ENCODE peak calls at places on chromosomes 3 and 15, in nine cellular contexts. One of them, this sample, is unnamed.

GRCh38 chr3:134373942-134374790 is at the start of gene AMOTL2:
- DNase-seq in HTR-8/SVneo: peak; percentile 91
- DNase-seq in retina: peak; percentile 94
- DNase-seq in transverse colon: peak; percentile 83
- DNase-seq in T-helper 17 cell: no peak
- DNase-seq in activated T-cell treated with anti-CD3 and anti-CD28 coated beads, Interleukin-2, amount 50 U/mL, for 1 hour: no peak
- DNase-seq in adrenal gland: peak; percentile 93
- DNase-seq in esophagus muscularis mucosa: peak; percentile 96
- DNase-seq in occipital lobe: peak; percentile 77
- DNase-seq in this sample: peak; percentile 87

GRCh38 chr3:46908294-46908985 is 30.9 kb downstream of the PTH1R start:
- DNase-seq in HTR-8/SVneo: no peak
- DNase-seq in retina: no peak
- DNase-seq in transverse colon: no peak
- DNase-seq in T-helper 17 cell: no peak
- DNase-seq in activated T-cell treated with anti-CD3 and anti-CD28 coated beads, Interleukin-2, amount 50 U/mL, for 1 hour: no peak
- DNase-seq in adrenal gland: no peak
- DNase-seq in esophagus muscularis mucosa: no peak
- DNase-seq in occipital lobe: no peak
- DNase-seq in this sample: peak; percentile 67

GRCh38 chr3:151384741-151385174 is at the start of gene P2RY12:
- DNase-seq in HTR-8/SVneo: no peak
- DNase-seq in retina: no peak
- DNase-seq in transverse colon: no peak
- DNase-seq in T-helper 17 cell: no peak
- DNase-seq in activated T-cell treated with anti-CD3 and anti-CD28 coated beads, Interleukin-2, amount 50 U/mL, for 1 hour: no peak
- DNase-seq in adrenal gland: no peak
- DNase-seq in esophagus muscularis mucosa: no peak
- DNase-seq in occipital lobe: no peak
- DNase-seq in this sample: no peak

GRCh38 chr15:70276401-70276800 is 178.7 kb upstream of the TLE3 start:
- DNase-seq in HTR-8/SVneo: no peak
- DNase-seq in retina: no peak
- DNase-seq in transverse colon: no peak
- DNase-seq in T-helper 17 cell: no peak
- DNase-seq in activated T-cell treated with anti-CD3 and anti-CD28 coated beads, Interleukin-2, amount 50 U/mL, for 1 hour: no peak
- DNase-seq in adrenal gland: no peak
- DNase-seq in esophagus muscularis mucosa: no peak
- DNase-seq in occipital lobe: no peak
- DNase-seq in this sample: no peak

GRCh38 chr3:66401157-66401550 is 99.7 kb downstream of the LRIG1 start:
- DNase-seq in HTR-8/SVneo: no peak
- DNase-seq in retina: no peak
- DNase-seq in transverse colon: no peak
- DNase-seq in T-helper 17 cell: no peak
- DNase-seq in activated T-cell treated with anti-CD3 and anti-CD28 coated beads, Interleukin-2, amount 50 U/mL, for 1 hour: no peak
- DNase-seq in adrenal gland: no peak
- DNase-seq in esophagus muscularis mucosa: no peak
- DNase-seq in occipital lobe: no peak
- DNase-seq in this sample: no peak

GRCh38 chr3:62562017-62562416 is 188.7 kb upstream of the FEZF2 start:
- DNase-seq in HTR-8/SVneo: peak; percentile 19
- DNase-seq in retina: no peak
- DNase-seq in transverse colon: no peak
- DNase-seq in T-helper 17 cell: no peak
- DNase-seq in activated T-cell treated with anti-CD3 and anti-CD28 coated beads, Interleukin-2, amount 50 U/mL, for 1 hour: no peak
- DNase-seq in adrenal gland: no peak
- DNase-seq in esophagus muscularis mucosa: peak; percentile 50
- DNase-seq in occipital lobe: no peak
- DNase-seq in this sample: no peak

GRCh38 chr15:78102741-78103140 is 10.4 kb downstream of the SH2D7 start:
- DNase-seq in HTR-8/SVneo: no peak
- DNase-seq in retina: no peak
- DNase-seq in transverse colon: peak; percentile 6
- DNase-seq in T-helper 17 cell: no peak
- DNase-seq in activated T-cell treated with anti-CD3 and anti-CD28 coated beads, Interleukin-2, amount 50 U/mL, for 1 hour: no peak
- DNase-seq in adrenal gland: no peak
- DNase-seq in esophagus muscularis mucosa: no peak
- DNase-seq in occipital lobe: no peak
- DNase-seq in this sample: no peak

GRCh38 chr3:141076821-141077571 is 25.8 kb downstream of the SPSB4 start:
- DNase-seq in HTR-8/SVneo: no peak
- DNase-seq in retina: peak; percentile 84
- DNase-seq in transverse colon: peak; percentile 34
- DNase-seq in T-helper 17 cell: no peak
- DNase-seq in activated T-cell treated with anti-CD3 and anti-CD28 coated beads, Interleukin-2, amount 50 U/mL, for 1 hour: no peak
- DNase-seq in adrenal gland: peak; percentile 64
- DNase-seq in esophagus muscularis mucosa: no peak
- DNase-seq in occipital lobe: peak; percentile 80
- DNase-seq in this sample: peak; percentile 45

GRCh38 chr15:47856071-47856470 is 138.8 kb downstream of the SEMA6D start:
- DNase-seq in HTR-8/SVneo: no peak
- DNase-seq in retina: no peak
- DNase-seq in transverse colon: no peak
- DNase-seq in T-helper 17 cell: no peak
- DNase-seq in activated T-cell treated with anti-CD3 and anti-CD28 coated beads, Interleukin-2, amount 50 U/mL, for 1 hour: no peak
- DNase-seq in adrenal gland: no peak
- DNase-seq in esophagus muscularis mucosa: no peak
- DNase-seq in occipital lobe: no peak
- DNase-seq in this sample: no peak

GRCh38 chr15:72999586-72999985 is 52.7 kb upstream of the NEO1 start:
- DNase-seq in HTR-8/SVneo: no peak
- DNase-seq in retina: no peak
- DNase-seq in transverse colon: no peak
- DNase-seq in T-helper 17 cell: no peak
- DNase-seq in activated T-cell treated with anti-CD3 and anti-CD28 coated beads, Interleukin-2, amount 50 U/mL, for 1 hour: no peak
- DNase-seq in adrenal gland: no peak
- DNase-seq in esophagus muscularis mucosa: peak; percentile 42
- DNase-seq in occipital lobe: no peak
- DNase-seq in this sample: no peak

GRCh38 chr15:53472883-53473282 is 286.6 kb downstream of the WDR72 start:
- DNase-seq in HTR-8/SVneo: no peak
- DNase-seq in retina: no peak
- DNase-seq in transverse colon: no peak
- DNase-seq in T-helper 17 cell: no peak
- DNase-seq in activated T-cell treated with anti-CD3 and anti-CD28 coated beads, Interleukin-2, amount 50 U/mL, for 1 hour: no peak
- DNase-seq in adrenal gland: no peak
- DNase-seq in esophagus muscularis mucosa: peak; percentile 29
- DNase-seq in occipital lobe: no peak
- DNase-seq in this sample: no peak

GRCh38 chr3:4509983-4510755 is 17.0 kb downstream of the ITPR1 start:
- DNase-seq in HTR-8/SVneo: no peak
- DNase-seq in retina: no peak
- DNase-seq in transverse colon: no peak
- DNase-seq in T-helper 17 cell: no peak
- DNase-seq in activated T-cell treated with anti-CD3 and anti-CD28 coated beads, Interleukin-2, amount 50 U/mL, for 1 hour: no peak
- DNase-seq in adrenal gland: no peak
- DNase-seq in esophagus muscularis mucosa: no peak
- DNase-seq in occipital lobe: no peak
- DNase-seq in this sample: no peak

GRCh38 chr15:70093481-70094309 is 4.0 kb downstream of the TLE3 start:
- DNase-seq in HTR-8/SVneo: no peak
- DNase-seq in retina: no peak
- DNase-seq in transverse colon: peak; percentile 68
- DNase-seq in T-helper 17 cell: no peak
- DNase-seq in activated T-cell treated with anti-CD3 and anti-CD28 coated beads, Interleukin-2, amount 50 U/mL, for 1 hour: peak; percentile 15
- DNase-seq in adrenal gland: no peak
- DNase-seq in esophagus muscularis mucosa: no peak
- DNase-seq in occipital lobe: no peak
- DNase-seq in this sample: no peak

GRCh38 chr15:65824031-65824743 is 32.1 kb upstream of the DENND4A start:
- DNase-seq in HTR-8/SVneo: peak; percentile 66
- DNase-seq in retina: peak; percentile 58
- DNase-seq in transverse colon: peak; percentile 58
- DNase-seq in T-helper 17 cell: no peak
- DNase-seq in activated T-cell treated with anti-CD3 and anti-CD28 coated beads, Interleukin-2, amount 50 U/mL, for 1 hour: no peak
- DNase-seq in adrenal gland: peak; percentile 85
- DNase-seq in esophagus muscularis mucosa: no peak
- DNase-seq in occipital lobe: peak; percentile 36
- DNase-seq in this sample: peak; percentile 70

GRCh38 chr3:126375835-126376331 is 18.7 kb upstream of the KLF15 start:
- DNase-seq in HTR-8/SVneo: no peak
- DNase-seq in retina: no peak
- DNase-seq in transverse colon: no peak
- DNase-seq in T-helper 17 cell: no peak
- DNase-seq in activated T-cell treated with anti-CD3 and anti-CD28 coated beads, Interleukin-2, amount 50 U/mL, for 1 hour: no peak
- DNase-seq in adrenal gland: no peak
- DNase-seq in esophagus muscularis mucosa: no peak
- DNase-seq in occipital lobe: no peak
- DNase-seq in this sample: no peak

GRCh38 chr3:120157681-120158080 is 63.4 kb upstream of the GSK3B start:
- DNase-seq in HTR-8/SVneo: no peak
- DNase-seq in retina: no peak
- DNase-seq in transverse colon: no peak
- DNase-seq in T-helper 17 cell: no peak
- DNase-seq in activated T-cell treated with anti-CD3 and anti-CD28 coated beads, Interleukin-2, amount 50 U/mL, for 1 hour: no peak
- DNase-seq in adrenal gland: no peak
- DNase-seq in esophagus muscularis mucosa: no peak
- DNase-seq in occipital lobe: no peak
- DNase-seq in this sample: no peak

GRCh38 chr3:179706233-179706632 is 53.4 kb downstream of the USP13 start:
- DNase-seq in HTR-8/SVneo: no peak
- DNase-seq in retina: no peak
- DNase-seq in transverse colon: no peak
- DNase-seq in T-helper 17 cell: no peak
- DNase-seq in activated T-cell treated with anti-CD3 and anti-CD28 coated beads, Interleukin-2, amount 50 U/mL, for 1 hour: no peak
- DNase-seq in adrenal gland: peak; percentile 82
- DNase-seq in esophagus muscularis mucosa: no peak
- DNase-seq in occipital lobe: no peak
- DNase-seq in this sample: no peak

GRCh38 chr3:188152660-188153497 is 1.1 kb upstream of the LPP start:
- DNase-seq in HTR-8/SVneo: peak; percentile 20
- DNase-seq in retina: no peak
- DNase-seq in transverse colon: peak; percentile 59
- DNase-seq in T-helper 17 cell: no peak
- DNase-seq in activated T-cell treated with anti-CD3 and anti-CD28 coated beads, Interleukin-2, amount 50 U/mL, for 1 hour: peak; percentile 29
- DNase-seq in adrenal gland: peak; percentile 77
- DNase-seq in esophagus muscularis mucosa: no peak
- DNase-seq in occipital lobe: no peak
- DNase-seq in this sample: peak; percentile 61

GRCh38 chr3:65878831-65879230 is 159.9 kb downstream of the MAGI1 start:
- DNase-seq in HTR-8/SVneo: no peak
- DNase-seq in retina: no peak
- DNase-seq in transverse colon: no peak
- DNase-seq in T-helper 17 cell: no peak
- DNase-seq in activated T-cell treated with anti-CD3 and anti-CD28 coated beads, Interleukin-2, amount 50 U/mL, for 1 hour: no peak
- DNase-seq in adrenal gland: no peak
- DNase-seq in esophagus muscularis mucosa: peak; percentile 77
- DNase-seq in occipital lobe: no peak
- DNase-seq in this sample: no peak

GRCh38 chr3:126468028-126468891 is 7.4 kb downstream of the ZXDC start:
- DNase-seq in HTR-8/SVneo: no peak
- DNase-seq in retina: no peak
- DNase-seq in transverse colon: no peak
- DNase-seq in T-helper 17 cell: no peak
- DNase-seq in activated T-cell treated with anti-CD3 and anti-CD28 coated beads, Interleukin-2, amount 50 U/mL, for 1 hour: peak; percentile 9
- DNase-seq in adrenal gland: no peak
- DNase-seq in esophagus muscularis mucosa: no peak
- DNase-seq in occipital lobe: no peak
- DNase-seq in this sample: no peak

GRCh38 chr15:73305331-73306211 is 63.2 kb downstream of the HCN4 start:
- DNase-seq in HTR-8/SVneo: peak; percentile 94
- DNase-seq in retina: peak; percentile 81
- DNase-seq in transverse colon: peak; percentile 22
- DNase-seq in T-helper 17 cell: no peak
- DNase-seq in activated T-cell treated with anti-CD3 and anti-CD28 coated beads, Interleukin-2, amount 50 U/mL, for 1 hour: no peak
- DNase-seq in adrenal gland: peak; percentile 78
- DNase-seq in esophagus muscularis mucosa: no peak
- DNase-seq in occipital lobe: no peak
- DNase-seq in this sample: no peak

GRCh38 chr3:70053293-70053692 is 53.8 kb downstream of the SAMMSON start:
- DNase-seq in HTR-8/SVneo: no peak
- DNase-seq in retina: no peak
- DNase-seq in transverse colon: no peak
- DNase-seq in T-helper 17 cell: no peak
- DNase-seq in activated T-cell treated with anti-CD3 and anti-CD28 coated beads, Interleukin-2, amount 50 U/mL, for 1 hour: no peak
- DNase-seq in adrenal gland: no peak
- DNase-seq in esophagus muscularis mucosa: no peak
- DNase-seq in occipital lobe: no peak
- DNase-seq in this sample: no peak

GRCh38 chr15:56468271-56468912 is 3.5 kb upstream of the MNS1 start:
- DNase-seq in HTR-8/SVneo: no peak
- DNase-seq in retina: no peak
- DNase-seq in transverse colon: no peak
- DNase-seq in T-helper 17 cell: no peak
- DNase-seq in activated T-cell treated with anti-CD3 and anti-CD28 coated beads, Interleukin-2, amount 50 U/mL, for 1 hour: no peak
- DNase-seq in adrenal gland: no peak
- DNase-seq in esophagus muscularis mucosa: no peak
- DNase-seq in occipital lobe: no peak
- DNase-seq in this sample: no peak

GRCh38 chr3:116863842-116864626 is 154.5 kb downstream of the TUSC7 start:
- DNase-seq in HTR-8/SVneo: no peak
- DNase-seq in retina: peak; percentile 72
- DNase-seq in transverse colon: no peak
- DNase-seq in T-helper 17 cell: no peak
- DNase-seq in activated T-cell treated with anti-CD3 and anti-CD28 coated beads, Interleukin-2, amount 50 U/mL, for 1 hour: no peak
- DNase-seq in adrenal gland: peak; percentile 65
- DNase-seq in esophagus muscularis mucosa: no peak
- DNase-seq in occipital lobe: peak; percentile 5
- DNase-seq in this sample: no peak

GRCh38 chr3:160564205-160564922 is 1.0 kb downstream of the KPNA4 start:
- DNase-seq in HTR-8/SVneo: no peak
- DNase-seq in retina: peak; percentile 66
- DNase-seq in transverse colon: peak; percentile 25
- DNase-seq in T-helper 17 cell: no peak
- DNase-seq in activated T-cell treated with anti-CD3 and anti-CD28 coated beads, Interleukin-2, amount 50 U/mL, for 1 hour: no peak
- DNase-seq in adrenal gland: no peak
- DNase-seq in esophagus muscularis mucosa: no peak
- DNase-seq in occipital lobe: no peak
- DNase-seq in this sample: no peak

GRCh38 chr3:123447416-123447748 is 1.5 kb downstream of the ADCY5 start:
- DNase-seq in HTR-8/SVneo: no peak
- DNase-seq in retina: no peak
- DNase-seq in transverse colon: no peak
- DNase-seq in T-helper 17 cell: no peak
- DNase-seq in activated T-cell treated with anti-CD3 and anti-CD28 coated beads, Interleukin-2, amount 50 U/mL, for 1 hour: no peak
- DNase-seq in adrenal gland: no peak
- DNase-seq in esophagus muscularis mucosa: no peak
- DNase-seq in occipital lobe: no peak
- DNase-seq in this sample: peak; percentile 48

GRCh38 chr3:192207661-192208060 is 519.7 kb downstream of the FGF12 start:
- DNase-seq in HTR-8/SVneo: no peak
- DNase-seq in retina: no peak
- DNase-seq in transverse colon: no peak
- DNase-seq in T-helper 17 cell: no peak
- DNase-seq in activated T-cell treated with anti-CD3 and anti-CD28 coated beads, Interleukin-2, amount 50 U/mL, for 1 hour: no peak
- DNase-seq in adrenal gland: no peak
- DNase-seq in esophagus muscularis mucosa: no peak
- DNase-seq in occipital lobe: no peak
- DNase-seq in this sample: no peak

GRCh38 chr3:195001961-195002861 is 268.7 kb downstream of the XXYLT1 start:
- DNase-seq in HTR-8/SVneo: peak; percentile 81
- DNase-seq in retina: peak; percentile 60
- DNase-seq in transverse colon: peak; percentile 78
- DNase-seq in T-helper 17 cell: no peak
- DNase-seq in activated T-cell treated with anti-CD3 and anti-CD28 coated beads, Interleukin-2, amount 50 U/mL, for 1 hour: no peak
- DNase-seq in adrenal gland: peak; percentile 68
- DNase-seq in esophagus muscularis mucosa: no peak
- DNase-seq in occipital lobe: no peak
- DNase-seq in this sample: peak; percentile 51

GRCh38 chr3:48418140-48418539 is 11.7 kb downstream of the PLXNB1 start:
- DNase-seq in HTR-8/SVneo: no peak
- DNase-seq in retina: no peak
- DNase-seq in transverse colon: no peak
- DNase-seq in T-helper 17 cell: no peak
- DNase-seq in activated T-cell treated with anti-CD3 and anti-CD28 coated beads, Interleukin-2, amount 50 U/mL, for 1 hour: no peak
- DNase-seq in adrenal gland: no peak
- DNase-seq in esophagus muscularis mucosa: no peak
- DNase-seq in occipital lobe: no peak
- DNase-seq in this sample: no peak

GRCh38 chr15:65101418-65101890 is 13.5 kb downstream of the UBAP1L start:
- DNase-seq in HTR-8/SVneo: peak; percentile 48
- DNase-seq in retina: peak; percentile 90
- DNase-seq in transverse colon: peak; percentile 83
- DNase-seq in T-helper 17 cell: no peak
- DNase-seq in activated T-cell treated with anti-CD3 and anti-CD28 coated beads, Interleukin-2, amount 50 U/mL, for 1 hour: peak; percentile 56
- DNase-seq in adrenal gland: peak; percentile 86
- DNase-seq in esophagus muscularis mucosa: no peak
- DNase-seq in occipital lobe: peak; percentile 38
- DNase-seq in this sample: peak; percentile 41

GRCh38 chr15:69511015-69511414 is 58.4 kb downstream of the RPLP1 start:
- DNase-seq in HTR-8/SVneo: no peak
- DNase-seq in retina: no peak
- DNase-seq in transverse colon: no peak
- DNase-seq in T-helper 17 cell: no peak
- DNase-seq in activated T-cell treated with anti-CD3 and anti-CD28 coated beads, Interleukin-2, amount 50 U/mL, for 1 hour: no peak
- DNase-seq in adrenal gland: peak; percentile 24
- DNase-seq in esophagus muscularis mucosa: no peak
- DNase-seq in occipital lobe: no peak
- DNase-seq in this sample: no peak

This sample was measured in ovary.